ENCODE peak calls at places on chromosomes 1 and 21, in eight cellular contexts. J is adrenal gland, G is heart right ventricle, P is psoas muscle, M is bronchial epithelial cell, Z is GM23338, C is ovary, E is endothelial cell of umbilical vein. U is an unnamed sample.

GRCh38 chr1:216459651-216460200 is 36.5 kb upstream of the USH2A start:
- DNase-seq in J (no peak), G (no peak), P (no peak), M (no peak), Z (no peak), C (no peak), E (no peak), U (no peak)

GRCh38 chr1:220884109-220884980 is 5.1 kb downstream of the HLX start:
- DNase-seq in J (no peak), G (no peak), P (no peak), M (no peak), Z (peak; percentile 79), C (peak; percentile 57), E (no peak), U (peak; percentile 75)

GRCh38 chr1:206534552-206534951 is 27.2 kb downstream of the RASSF5 start:
- DNase-seq in J (no peak), G (no peak), P (no peak), M (no peak), Z (no peak), C (no peak), E (no peak), U (no peak)

GRCh38 chr1:226568077-226568831 is 19.7 kb downstream of the STUM start:
- DNase-seq in J (no peak), G (no peak), P (peak; percentile 53), M (no peak), Z (peak; percentile 65), C (peak; percentile 54), E (no peak), U (peak; percentile 47)

GRCh38 chr1:43067856-43068751 is 104.0 kb downstream of the EBNA1BP2 start:
- DNase-seq in J (no peak), G (no peak), P (no peak), M (no peak), Z (peak; percentile 76), C (peak; percentile 62), E (no peak), U (no peak)

GRCh38 chr1:169914534-169914933 is 20.8 kb upstream of the SCYL3 start:
- DNase-seq in J (no peak), G (no peak), P (no peak), M (peak; percentile 77), Z (no peak), C (no peak), E (peak; percentile 33), U (peak; percentile 41)

GRCh38 chr1:217140041-217140901 is 417.0 kb upstream of the ESRRG start:
- DNase-seq in J (no peak), G (no peak), P (no peak), M (no peak), Z (peak; percentile 77), C (no peak), E (no peak), U (peak; percentile 75)

GRCh38 chr21:44437696-44438431 is 17.4 kb upstream of the LRRC3 start:
- DNase-seq in J (no peak), G (no peak), P (peak; percentile 44), M (no peak), Z (no peak), C (no peak), E (no peak), U (no peak)

GRCh38 chr1:58739851-58740466 is 40.1 kb upstream of the MYSM1 start:
- DNase-seq in J (no peak), G (peak; percentile 52), P (no peak), M (peak; percentile 60), Z (peak; percentile 91), C (no peak), E (peak; percentile 73), U (peak; percentile 79)

GRCh38 chr1:23964790-23965740 is 5.4 kb downstream of the PNRC2 start:
- DNase-seq in J (no peak), G (no peak), P (no peak), M (no peak), Z (no peak), C (no peak), E (peak; percentile 60), U (no peak)

GRCh38 chr21:38352536-38353219 is 95.9 kb downstream of the KCNJ15 start:
- DNase-seq in J (peak; percentile 67), G (peak; percentile 62), P (no peak), M (peak; percentile 73), Z (peak; percentile 87), C (peak; percentile 48), E (peak; percentile 76), U (peak; percentile 80)

GRCh38 chr1:59105548-59106507 is 191.1 kb upstream of the FGGY start:
- DNase-seq in J (no peak), G (peak; percentile 24), P (peak; percentile 36), M (no peak), Z (no peak), C (no peak), E (no peak), U (no peak)

GRCh38 chr1:40649592-40649930 is 15.9 kb downstream of the RIMS3 start:
- DNase-seq in J (no peak), G (no peak), P (no peak), M (no peak), Z (no peak), C (no peak), E (no peak), U (no peak)

GRCh38 chr1:3671371-3672180 is 19.3 kb downstream of the TP73 start:
- DNase-seq in J (no peak), G (no peak), P (peak; percentile 22), M (peak; percentile 24), Z (no peak), C (peak; percentile 28), E (no peak), U (no peak)

GRCh38 chr1:180580237-180580636 is 21.5 kb downstream of the OVAAL start:
- DNase-seq in J (peak; percentile 85), G (no peak), P (no peak), M (peak; percentile 92), Z (no peak), C (no peak), E (peak; percentile 21), U (no peak)

GRCh38 chr1:53258216-53258615 is 19.9 kb upstream of the MAGOH start:
- DNase-seq in J (no peak), G (no peak), P (no peak), M (peak; percentile 62), Z (no peak), C (no peak), E (no peak), U (no peak)

GRCh38 chr1:34379911-34380310 is 203.2 kb downstream of the C1orf94 start:
- DNase-seq in J (no peak), G (no peak), P (no peak), M (no peak), Z (no peak), C (no peak), E (no peak), U (no peak)

GRCh38 chr1:85569737-85570404 is 10.7 kb upstream of the CCN1 start:
- DNase-seq in J (no peak), G (no peak), P (no peak), M (no peak), Z (no peak), C (no peak), E (no peak), U (no peak)

GRCh38 chr1:94247146-94248094 is 10.0 kb upstream of the ARHGAP29 start:
- DNase-seq in J (peak; percentile 78), G (peak; percentile 81), P (peak; percentile 91), M (no peak), Z (peak; percentile 89), C (peak; percentile 82), E (peak; percentile 80), U (peak; percentile 80)

GRCh38 chr1:242828199-242828598 is 303.7 kb upstream of the PLD5 start:
- DNase-seq in J (no peak), G (no peak), P (no peak), M (no peak), Z (peak; percentile 21), C (no peak), E (no peak), U (no peak)

GRCh38 chr21:22881131-22881530 is 1882.9 kb downstream of the NCAM2 start:
- DNase-seq in J (no peak), G (no peak), P (no peak), M (no peak), Z (peak; percentile 6), C (no peak), E (no peak), U (no peak)

DNA sequence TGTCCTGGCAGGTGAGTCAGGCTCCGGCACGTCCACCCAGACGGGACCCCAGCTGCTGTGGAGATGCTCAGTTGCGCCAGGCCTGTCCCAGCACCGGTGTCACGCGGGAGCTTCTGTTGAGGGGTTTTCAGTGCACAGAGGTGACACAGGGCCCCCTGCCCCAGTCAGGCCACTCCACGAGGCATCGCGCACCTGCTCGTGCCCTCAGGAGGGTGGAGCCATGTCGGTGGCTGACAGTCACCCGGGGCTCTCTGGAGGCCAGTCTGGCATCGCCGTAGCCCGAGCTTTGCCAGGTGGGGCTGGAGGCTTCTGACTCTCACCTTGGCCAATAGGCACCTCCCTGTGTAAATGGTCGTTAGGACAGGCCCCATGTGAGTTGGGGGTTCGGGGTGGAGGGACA is 11.1 kb downstream of the TMEM240 start:
- DNase-seq in J (no peak), G (no peak), P (no peak), M (no peak), Z (no peak), C (no peak), E (no peak), U (no peak)
- H3K36me3 ChIP-seq in J (peaks cover 28% of the 10 kb centered on the region), G (peaks cover 6% of the 10 kb centered on the region), P (peaks cover 44% of the 10 kb centered on the region), M (peaks cover 19% of the 10 kb centered on the region), Z (no peaks in the 10 kb centered on the region), C (no peaks in the 10 kb centered on the region), E (peaks cover 20% of the 10 kb centered on the region), U (peaks cover 3% of the 10 kb centered on the region)

GRCh38 chr1:18549896-18550295 is 69.2 kb downstream of the KLHDC7A start:
- DNase-seq in J (no peak), G (no peak), P (no peak), M (no peak), Z (no peak), C (no peak), E (no peak), U (no peak)

GRCh38 chr1:18546026-18546425 is 65.3 kb downstream of the KLHDC7A start:
- DNase-seq in J (no peak), G (no peak), P (no peak), M (no peak), Z (no peak), C (no peak), E (no peak), U (no peak)

GRCh38 chr1:18542351-18542750 is 61.6 kb downstream of the KLHDC7A start:
- DNase-seq in J (no peak), G (no peak), P (no peak), M (no peak), Z (peak; percentile 33), C (no peak), E (no peak), U (no peak)

GRCh38 chr1:18549131-18549530 is 68.4 kb downstream of the KLHDC7A start:
- DNase-seq in J (no peak), G (no peak), P (no peak), M (no peak), Z (no peak), C (no peak), E (no peak), U (no peak)

GRCh38 chr1:18547460-18547859 is 66.7 kb downstream of the KLHDC7A start:
- DNase-seq in J (no peak), G (no peak), P (no peak), M (no peak), Z (peak; percentile 72), C (no peak), E (no peak), U (no peak)
- TF ChIP-seq CTCF in J (no peak), G (no peak), P (no peak), M (no peak), Z (no peak), C (no peak), E (no peak), U (no peak)

GRCh38 chr1:67801903-67802302 is 31.4 kb downstream of the GNG12 start:
- DNase-seq in J (no peak), G (no peak), P (no peak), M (no peak), Z (no peak), C (no peak), E (no peak), U (no peak)
- H3K36me3 ChIP-seq in J (no peaks in the 10 kb centered on the region), G (no peaks in the 10 kb centered on the region), P (no peaks in the 10 kb centered on the region), M (peaks cover 1% of the 10 kb centered on the region), Z (no peaks in the 10 kb centered on the region), C (no peaks in the 10 kb centered on the region), E (peaks cover 2% of the 10 kb centered on the region), U (no peaks in the 10 kb centered on the region)

GRCh38 chr1:160534823-160535605 is 12.0 kb upstream of the SLAMF6 start:
- DNase-seq in J (no peak), G (no peak), P (no peak), M (no peak), Z (peak; percentile 63), C (no peak), E (no peak), U (no peak)
- TF ChIP-seq CTCF in J (no peak), G (no peak), P (no peak), M (no peak), Z (peak; percentile 72), C (no peak), E (no peak), U (no peak)